ENCODE peak calls at places on chromosomes 16 and 17, in four cellular contexts. B is A549, O is HepG2, V is K562. L is an unnamed sample.

GRCh38 chr16:54266363-54266955 is 20.1 kb downstream of the IRX3 start:
- DNase-seq in B (no peak), O (peak), V (no peak), L (no peak)

GRCh38 chr16:78310990-78311561 is 211.6 kb downstream of the WWOX start:
- DNase-seq in B (no peak), O (no peak), V (no peak), L (peak)

GRCh38 chr16:2147981-2148671 is at the start of gene RAB26:
- DNase-seq in B (peak), O (peak), V (peak), L (peak)

GRCh38 chr16:66507731-66508239 is 42.1 kb downstream of the TK2 start:
- DNase-seq in B (no peak), O (no peak), V (no peak), L (no peak)

GRCh38 chr17:62703269-62703775 is 75.9 kb downstream of the MRC2 start:
- DNase-seq in B (peak), O (no peak), V (no peak), L (no peak)

GRCh38 chr17:48014603-48015037 is 23.0 kb downstream of the COPZ2 start:
- DNase-seq in B (no peak), O (no peak), V (peak), L (no peak)

GRCh38 chr16:79261461-79261860 is 339.1 kb downstream of the MAF start:
- DNase-seq in B (peak), O (peak), V (peak), L (peak)

GRCh38 chr17:43671075-43671692 is 9.5 kb upstream of the MEOX1 start:
- DNase-seq in B (no peak), O (no peak), V (no peak), L (no peak)

GRCh38 chr16:10500582-10500981 is 79.8 kb downstream of the EMP2 start:
- DNase-seq in B (no peak), O (no peak), V (no peak), L (no peak)

GRCh38 chr16:70713342-70713741 is 27.5 kb upstream of the MTSS2 start:
- DNase-seq in B (no peak), O (no peak), V (no peak), L (no peak)

GRCh38 chr17:78019367-78019975 is 61.0 kb downstream of the TNRC6C start:
- DNase-seq in B (peak), O (peak), V (peak), L (no peak)

GRCh38 chr17:79438045-79438444 is 172.8 kb downstream of the RBFOX3 start:
- DNase-seq in B (no peak), O (no peak), V (no peak), L (no peak)

GRCh38 chr17:79438936-79439335 is 171.9 kb downstream of the RBFOX3 start:
- DNase-seq in B (no peak), O (no peak), V (no peak), L (no peak)

GRCh38 chr17:79440251-79440650 is 170.6 kb downstream of the RBFOX3 start:
- DNase-seq in B (no peak), O (no peak), V (no peak), L (no peak)

GRCh38 chr17:79441607-79442006 is 169.2 kb downstream of the RBFOX3 start:
- DNase-seq in B (no peak), O (no peak), V (no peak), L (no peak)

GRCh38 chr17:79439493-79439892 is 171.4 kb downstream of the RBFOX3 start:
- DNase-seq in B (no peak), O (no peak), V (no peak), L (no peak)
- TF ChIP-seq ESRRA in B (no peak), O (no peak), V (no peak), L (no peak)

GRCh38 chr17:17737938-17738894 is 57.0 kb downstream of the RAI1 start:
- DNase-seq in B (peak), O (no peak), V (no peak), L (peak)
- TF ChIP-seq HMGXB4 in B (no peak), O (no peak), V (no peak), L (no peak)

GRCh38 chr17:33334703-33335102 is 41.6 kb upstream of the ASIC2 start:
- DNase-seq in B (no peak), O (no peak), V (no peak), L (no peak)
- TF ChIP-seq ESRRA in B (no peak), O (no peak), V (no peak), L (no peak)

DNA sequence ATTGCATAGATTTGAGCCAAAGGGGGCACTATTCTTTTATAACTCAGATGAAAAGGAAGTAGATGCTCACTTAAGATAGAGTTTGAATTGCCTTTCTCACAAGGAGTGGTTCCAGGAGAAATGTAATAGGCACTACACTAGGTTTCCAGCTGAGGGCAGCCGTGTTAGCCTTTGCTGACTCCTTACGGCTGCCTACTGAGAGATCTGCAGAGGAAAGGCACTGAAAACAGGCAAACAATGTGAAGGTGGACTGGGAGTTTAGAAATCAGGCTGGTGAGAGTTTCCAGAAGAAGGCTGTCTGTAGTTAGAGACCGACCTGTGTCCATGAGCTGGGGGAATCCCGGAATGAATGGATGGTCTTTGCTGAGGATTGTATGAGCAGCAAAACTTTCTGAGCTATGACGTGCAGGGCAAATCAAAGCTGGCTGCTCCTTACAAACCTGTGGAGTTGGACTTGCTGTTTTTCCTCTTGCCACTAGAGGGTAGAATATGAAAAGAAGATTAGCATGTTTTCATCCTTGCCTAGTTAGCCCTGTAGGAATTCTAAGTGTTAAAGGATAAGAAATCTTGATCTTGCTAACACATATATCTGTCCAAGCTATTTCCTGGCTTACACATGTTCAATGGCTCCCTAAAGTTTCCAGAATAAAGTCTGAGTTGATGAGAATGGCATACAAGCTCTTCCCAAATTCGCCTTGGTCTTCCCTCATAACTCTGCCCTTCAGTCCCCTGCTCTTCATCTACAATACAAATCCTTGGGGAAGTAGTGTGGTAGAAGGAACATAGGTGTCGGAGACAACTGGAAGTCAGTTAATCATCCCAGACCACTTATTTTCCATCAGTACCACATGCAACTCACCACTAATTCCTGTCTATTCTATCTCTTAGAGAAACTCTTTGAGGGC is 20.1 kb upstream of the TAOK1 start:
- DNase-seq in B (peak), O (peak), V (peak), L (peak)
- TF ChIP-seq HMGXB4 in B (no peak), O (no peak), V (no peak), L (no peak)

DNA sequence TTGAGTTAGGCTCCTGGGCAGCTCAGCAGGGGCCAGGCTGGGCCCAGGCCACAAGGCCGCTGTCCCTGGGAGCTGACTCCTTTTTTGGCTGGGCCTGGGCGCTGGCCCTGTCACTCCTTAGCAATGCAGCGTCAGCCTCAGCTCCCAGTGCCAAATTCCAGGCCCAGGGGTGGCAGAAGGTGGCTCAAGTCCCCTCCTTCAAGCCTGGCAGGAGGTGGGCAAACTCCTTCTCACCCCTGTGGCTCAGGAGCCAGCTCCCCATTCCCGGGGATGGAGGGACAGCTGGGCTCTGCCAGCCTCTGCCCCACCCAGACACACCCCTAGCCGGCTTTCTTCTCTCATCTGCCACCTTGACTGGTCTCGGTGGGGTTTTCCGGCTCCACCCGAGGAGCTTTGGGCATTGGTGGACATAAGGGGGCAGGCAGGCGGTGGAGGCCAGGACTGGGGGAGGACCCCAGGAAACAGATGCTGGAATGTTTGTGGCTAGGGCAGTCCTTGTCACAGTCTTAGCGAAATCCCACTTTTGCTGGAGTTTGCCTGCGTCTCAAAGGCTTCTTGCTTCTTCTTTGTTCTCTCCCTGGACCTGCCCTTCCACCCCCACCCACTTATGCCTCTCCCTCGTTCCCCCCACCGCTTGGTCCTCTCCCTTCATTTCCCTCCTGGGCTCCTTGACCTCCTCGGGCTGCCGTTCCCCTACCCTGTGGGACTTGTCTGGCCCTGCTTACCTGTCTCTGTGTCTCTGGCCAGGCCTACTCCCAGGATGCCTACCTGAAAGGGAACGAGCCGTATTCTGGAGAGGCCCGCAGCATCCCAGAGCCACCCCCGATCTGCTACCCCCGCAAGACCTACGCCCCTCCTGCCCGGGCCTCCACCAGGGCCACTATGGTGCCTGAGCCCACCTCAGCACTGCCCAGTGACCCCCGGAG is 37.4 kb downstream of the ARHGAP23 start:
- DNase-seq in B (peak), O (no peak), V (no peak), L (no peak)
- TF ChIP-seq ESRRA in B (no peak), O (no peak), V (no peak), L (no peak)

DNA sequence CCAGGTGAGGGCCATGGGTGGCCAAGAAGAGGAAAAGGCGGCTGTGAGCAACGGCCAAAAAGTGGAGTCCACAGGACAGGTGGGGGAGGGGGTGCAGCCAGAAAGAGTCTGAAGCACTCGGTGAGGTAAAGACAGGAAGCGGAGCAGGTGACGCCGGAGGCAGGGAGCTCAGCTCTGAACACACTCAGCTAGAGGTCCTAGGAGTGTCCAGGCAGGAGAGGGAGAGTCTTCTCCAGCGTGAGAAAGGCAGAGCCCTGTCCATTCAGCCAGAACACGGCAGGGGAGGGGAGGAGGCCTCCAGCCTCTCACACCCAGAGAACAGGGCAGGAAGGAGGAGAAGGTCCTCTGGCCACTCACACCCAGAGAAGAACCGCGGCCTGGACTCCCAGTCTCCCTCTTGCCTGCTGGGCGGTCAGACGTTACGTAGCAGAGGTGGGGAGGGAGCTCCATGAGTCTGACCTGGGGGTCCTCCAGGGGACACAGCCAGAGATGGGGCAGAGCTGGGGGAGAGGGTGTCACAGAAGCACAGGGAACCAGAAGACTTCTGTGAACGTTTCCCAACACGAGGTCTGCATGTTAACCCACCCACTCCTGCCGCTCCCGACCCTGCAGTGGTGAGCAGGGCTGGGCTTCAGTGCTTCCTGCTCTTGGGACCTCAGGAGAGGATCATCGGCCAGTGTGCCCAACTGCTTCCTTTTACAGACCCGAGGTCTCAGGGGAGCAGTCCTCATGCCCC is 89.2 kb downstream of the ABR start:
- DNase-seq in B (no peak), O (no peak), V (no peak), L (no peak)
- TF ChIP-seq HMGXB4 in B (no peak), O (no peak), V (no peak), L (no peak)

GRCh38 chr16:576823-577201 is 7.0 kb downstream of the PIGQ start:
- DNase-seq in B (no peak), O (no peak), V (no peak), L (peak)

GRCh38 chr16:578870-579405 is 9.2 kb downstream of the PIGQ start:
- DNase-seq in B (peak), O (peak), V (peak), L (peak)

GRCh38 chr16:576197-576822 is 6.5 kb downstream of the PIGQ start:
- DNase-seq in B (no peak), O (no peak), V (no peak), L (no peak)

GRCh38 chr16:578232-578869 is 8.6 kb downstream of the PIGQ start:
- DNase-seq in B (no peak), O (no peak), V (no peak), L (no peak)

GRCh38 chr16:577796-578195 is 8.0 kb downstream of the PIGQ start:
- DNase-seq in B (no peak), O (no peak), V (no peak), L (no peak)
- TF ChIP-seq ESRRA in B (no peak), O (no peak), V (no peak), L (no peak)

L was measured in WTC11.